ENCODE peak calls at places on chromosomes 2 and 18, in four cellular contexts. One of them, this sample, is unnamed.
A peak's percentile ranks its signal among the peaks of the same experiment; 100 is the strongest.

GRCh38 chr2:48774251-48774650 is 18.7 kb upstream of the LHCGR start:
- DNase-seq in GM12878: no peak
- DNase-seq in H1: no peak
- DNase-seq in K562: no peak
- DNase-seq in this sample: no peak

GRCh38 chr2:171512683-171513082 is 9.6 kb upstream of the CYBRD1 start:
- DNase-seq in GM12878: no peak
- DNase-seq in H1: no peak
- DNase-seq in K562: no peak
- DNase-seq in this sample: no peak

GRCh38 chr2:219611866-219612604 is 14.4 kb downstream of the STK11IP start:
- DNase-seq in GM12878: no peak
- DNase-seq in H1: no peak
- DNase-seq in K562: no peak
- DNase-seq in this sample: no peak

GRCh38 chr2:225512873-225513580 is 113.5 kb downstream of the NYAP2 start:
- DNase-seq in GM12878: no peak
- DNase-seq in H1: no peak
- DNase-seq in K562: no peak
- DNase-seq in this sample: no peak

GRCh38 chr18:48743046-48743445 is 204.2 kb downstream of the CTIF start:
- DNase-seq in GM12878: no peak
- DNase-seq in H1: no peak
- DNase-seq in K562: no peak
- DNase-seq in this sample: no peak

GRCh38 chr2:149375801-149376349 is 45.5 kb downstream of the LYPD6 start:
- DNase-seq in GM12878: no peak
- DNase-seq in H1: no peak
- DNase-seq in K562: no peak
- DNase-seq in this sample: no peak

GRCh38 chr18:79139206-79139605 is 70.0 kb downstream of the ATP9B start:
- DNase-seq in GM12878: no peak
- DNase-seq in H1: no peak
- DNase-seq in K562: no peak
- DNase-seq in this sample: no peak

GRCh38 chr2:102144128-102144527 is 1.6 kb downstream of the IL1R1 start:
- DNase-seq in GM12878: no peak
- DNase-seq in H1: no peak
- DNase-seq in K562: no peak
- DNase-seq in this sample: no peak

GRCh38 chr2:36497570-36498163 is 100.3 kb downstream of the FEZ2 start:
- DNase-seq in GM12878: no peak
- DNase-seq in H1: no peak
- DNase-seq in K562: no peak
- DNase-seq in this sample: no peak

GRCh38 chr2:150474326-150475074 is 13.0 kb downstream of the RND3 start:
- DNase-seq in GM12878: no peak
- DNase-seq in H1: no peak
- DNase-seq in K562: no peak
- DNase-seq in this sample: no peak

GRCh38 chr2:11750422-11750821 is 4.0 kb downstream of the LPIN1 start:
- DNase-seq in GM12878: peak; percentile 70
- DNase-seq in H1: no peak
- DNase-seq in K562: no peak
- DNase-seq in this sample: no peak

GRCh38 chr2:66268756-66269155 is 166.2 kb upstream of the MEIS1 start:
- DNase-seq in GM12878: no peak
- DNase-seq in H1: no peak
- DNase-seq in K562: no peak
- DNase-seq in this sample: no peak

GRCh38 chr2:215713393-215713792 is 277.5 kb upstream of the FN1 start:
- DNase-seq in GM12878: no peak
- DNase-seq in H1: no peak
- DNase-seq in K562: no peak
- DNase-seq in this sample: no peak

GRCh38 chr2:80380767-80381166 is 76.2 kb upstream of the LRRTM1 start:
- DNase-seq in GM12878: no peak
- DNase-seq in H1: no peak
- DNase-seq in K562: no peak
- DNase-seq in this sample: no peak

GRCh38 chr2:5692561-5693287 is 540 bp downstream of the SOX11 start:
- DNase-seq in GM12878: no peak
- DNase-seq in H1: peak; percentile 67
- DNase-seq in K562: no peak
- DNase-seq in this sample: no peak

GRCh38 chr18:63476666-63477065 is at the start of gene SERPINB5:
- DNase-seq in GM12878: no peak
- DNase-seq in H1: no peak
- DNase-seq in K562: no peak
- DNase-seq in this sample: peak; percentile 69

GRCh38 chr2:219223831-219224610 is 5.3 kb upstream of the ABCB6 start:
- DNase-seq in GM12878: no peak
- DNase-seq in H1: no peak
- DNase-seq in K562: no peak
- DNase-seq in this sample: no peak

GRCh38 chr2:12979066-12979465 is 262.3 kb downstream of the TRIB2 start:
- DNase-seq in GM12878: no peak
- DNase-seq in H1: no peak
- DNase-seq in K562: no peak
- DNase-seq in this sample: no peak

GRCh38 chr2:53104263-53104662 is 663.3 kb upstream of the CHAC2 start:
- DNase-seq in GM12878: no peak
- DNase-seq in H1: no peak
- DNase-seq in K562: no peak
- DNase-seq in this sample: peak; percentile 68

GRCh38 chr2:15992457-15993231 is 52.3 kb downstream of the MYCN start:
- DNase-seq in GM12878: no peak
- DNase-seq in H1: no peak
- DNase-seq in K562: no peak
- DNase-seq in this sample: no peak

GRCh38 chr2:56169521-56169920 is 14.3 kb upstream of the CCDC85A start:
- DNase-seq in GM12878: no peak
- DNase-seq in H1: no peak
- DNase-seq in K562: no peak
- DNase-seq in this sample: no peak

GRCh38 chr2:128346291-128346690 is 27.6 kb upstream of the HS6ST1 start:
- DNase-seq in GM12878: no peak
- DNase-seq in H1: no peak
- DNase-seq in K562: no peak
- DNase-seq in this sample: no peak

GRCh38 chr18:39846277-39846676 is 2108.8 kb upstream of the PIK3C3 start:
- DNase-seq in GM12878: no peak
- DNase-seq in H1: no peak
- DNase-seq in K562: no peak
- DNase-seq in this sample: no peak

GRCh38 chr2:241142593-241142992 is 6.7 kb downstream of the PASK start:
- DNase-seq in GM12878: no peak
- DNase-seq in H1: no peak
- DNase-seq in K562: no peak
- DNase-seq in this sample: no peak

GRCh38 chr2:205776139-205776538 is 93.8 kb downstream of the NRP2 start:
- DNase-seq in GM12878: no peak
- DNase-seq in H1: peak; percentile 96
- DNase-seq in K562: peak; percentile 66
- DNase-seq in this sample: peak; percentile 55

GRCh38 chr2:128499367-128500135 is 180.9 kb upstream of the HS6ST1 start:
- DNase-seq in GM12878: no peak
- DNase-seq in H1: peak; percentile 26
- DNase-seq in K562: no peak
- DNase-seq in this sample: no peak

GRCh38 chr2:212863185-212863588 is 288.2 kb downstream of the IKZF2 start:
- DNase-seq in GM12878: peak; percentile 30
- DNase-seq in H1: peak; percentile 56
- DNase-seq in K562: peak; percentile 10
- DNase-seq in this sample: peak; percentile 47

GRCh38 chr18:59990121-59990818 is 90.5 kb downstream of the PMAIP1 start:
- DNase-seq in GM12878: no peak
- DNase-seq in H1: no peak
- DNase-seq in K562: no peak
- DNase-seq in this sample: no peak

GRCh38 chr2:171553236-171553635 is 31.0 kb downstream of the CYBRD1 start:
- DNase-seq in GM12878: no peak
- DNase-seq in H1: no peak
- DNase-seq in K562: no peak
- DNase-seq in this sample: no peak

GRCh38 chr2:241584446-241584845 is 25.9 kb downstream of the BOK start:
- DNase-seq in GM12878: no peak
- DNase-seq in H1: no peak
- DNase-seq in K562: peak; percentile 57
- DNase-seq in this sample: peak; percentile 16

GRCh38 chr18:24741961-24742738 is 281.7 kb downstream of the HRH4 start:
- DNase-seq in GM12878: no peak
- DNase-seq in H1: no peak
- DNase-seq in K562: no peak
- DNase-seq in this sample: no peak

GRCh38 chr18:26960901-26961300 is 95.4 kb upstream of the AQP4 start:
- DNase-seq in GM12878: no peak
- DNase-seq in H1: no peak
- DNase-seq in K562: no peak
- DNase-seq in this sample: no peak

GRCh38 chr2:209936106-209936663 is 66.3 kb upstream of the RPE start:
- DNase-seq in GM12878: no peak
- DNase-seq in H1: no peak
- DNase-seq in K562: no peak
- DNase-seq in this sample: no peak

GRCh38 chr2:136441979-136442378 is 323.4 kb upstream of the THSD7B start:
- DNase-seq in GM12878: no peak
- DNase-seq in H1: no peak
- DNase-seq in K562: no peak
- DNase-seq in this sample: no peak

GRCh38 chr2:136439277-136439676 is 321.3 kb upstream of the CXCR4 start:
- DNase-seq in GM12878: no peak
- DNase-seq in H1: no peak
- DNase-seq in K562: no peak
- DNase-seq in this sample: no peak

GRCh38 chr2:136448986-136449780 is 316.2 kb upstream of the THSD7B start:
- DNase-seq in GM12878: no peak
- DNase-seq in H1: no peak
- DNase-seq in K562: no peak
- DNase-seq in this sample: no peak

GRCh38 chr2:136448435-136448834 is 316.9 kb upstream of the THSD7B start:
- DNase-seq in GM12878: no peak
- DNase-seq in H1: no peak
- DNase-seq in K562: no peak
- DNase-seq in this sample: no peak

GRCh38 chr2:136444323-136444722 is 321.0 kb upstream of the THSD7B start:
- DNase-seq in GM12878: no peak
- DNase-seq in H1: no peak
- DNase-seq in K562: no peak
- DNase-seq in this sample: no peak
- TF ChIP-seq EGR1 in GM12878: no peak
- TF ChIP-seq EGR1 in H1: no peak
- TF ChIP-seq EGR1 in K562: no peak
- TF ChIP-seq EGR1 in this sample: no peak

DNA sequence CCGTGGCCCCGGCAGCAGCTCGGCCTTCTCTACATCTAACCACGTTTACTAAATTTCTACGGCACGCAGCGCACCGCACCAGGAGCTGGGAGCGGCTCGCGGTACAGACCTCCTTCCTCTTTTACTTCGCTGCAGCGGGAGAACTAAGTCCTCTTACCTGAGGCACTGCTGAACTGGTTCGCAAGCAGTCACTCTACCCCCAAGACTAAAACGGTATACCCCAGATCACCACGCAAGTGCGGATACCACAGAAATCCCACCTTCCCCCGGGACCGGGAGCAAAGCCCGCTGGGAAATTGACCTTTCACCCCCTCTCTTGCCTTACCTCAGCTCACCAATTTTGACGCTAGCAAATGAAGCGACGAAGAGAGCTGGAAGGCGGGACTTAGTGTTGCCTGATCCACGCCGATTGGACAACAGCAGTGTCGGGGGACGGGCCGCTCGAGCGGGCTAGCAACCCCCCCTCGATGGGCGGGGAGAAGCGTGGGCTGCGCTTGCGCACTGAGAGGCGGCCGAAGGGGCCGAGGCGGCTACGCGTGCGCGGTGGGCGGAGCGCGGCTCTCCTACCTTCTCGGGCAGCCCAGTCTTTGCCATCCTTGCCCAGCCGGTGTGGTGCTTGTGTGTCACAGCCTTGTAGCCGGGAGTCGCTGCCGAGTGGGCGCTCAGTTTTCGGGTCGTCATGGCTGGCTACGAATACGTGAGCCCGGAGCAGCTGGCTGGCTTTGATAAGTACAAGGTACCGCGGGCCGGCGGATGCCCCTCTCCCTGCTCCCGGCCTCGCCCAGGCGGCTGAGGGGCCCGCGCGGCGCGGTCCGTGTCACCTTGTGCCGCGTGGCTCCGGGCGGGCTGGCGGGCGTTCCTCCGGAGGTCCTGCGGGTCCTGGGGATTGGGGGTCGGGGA is at the start of gene SELENOI:
- DNase-seq in GM12878: peak; percentile 99
- DNase-seq in H1: peak; percentile 100
- DNase-seq in K562: peak; percentile 98
- DNase-seq in this sample: peak; percentile 99
- TF ChIP-seq CTCF in GM12878: no peak
- TF ChIP-seq CTCF in H1: no peak
- TF ChIP-seq CTCF in K562: no peak
- TF ChIP-seq CTCF in this sample: no peak

GRCh38 chr18:58856881-58857280 is 7.8 kb upstream of the ZNF532 start:
- DNase-seq in GM12878: no peak
- DNase-seq in H1: no peak
- DNase-seq in K562: no peak
- DNase-seq in this sample: no peak

GRCh38 chr18:58850784-58851469 is 13.8 kb upstream of the ZNF532 start:
- DNase-seq in GM12878: no peak
- DNase-seq in H1: no peak
- DNase-seq in K562: no peak
- DNase-seq in this sample: no peak

GRCh38 chr18:58851874-58852273 is 12.8 kb upstream of the ZNF532 start:
- DNase-seq in GM12878: no peak
- DNase-seq in H1: no peak
- DNase-seq in K562: no peak
- DNase-seq in this sample: no peak

GRCh38 chr18:58848685-58849084 is 16.0 kb upstream of the ZNF532 start:
- DNase-seq in GM12878: no peak
- DNase-seq in H1: no peak
- DNase-seq in K562: no peak
- DNase-seq in this sample: no peak

GRCh38 chr18:58852629-58853028 is 12.0 kb upstream of the ZNF532 start:
- DNase-seq in GM12878: no peak
- DNase-seq in H1: no peak
- DNase-seq in K562: no peak
- DNase-seq in this sample: no peak
- TF ChIP-seq EGR1 in GM12878: no peak
- TF ChIP-seq EGR1 in H1: no peak
- TF ChIP-seq EGR1 in K562: no peak
- TF ChIP-seq EGR1 in this sample: no peak

DNA sequence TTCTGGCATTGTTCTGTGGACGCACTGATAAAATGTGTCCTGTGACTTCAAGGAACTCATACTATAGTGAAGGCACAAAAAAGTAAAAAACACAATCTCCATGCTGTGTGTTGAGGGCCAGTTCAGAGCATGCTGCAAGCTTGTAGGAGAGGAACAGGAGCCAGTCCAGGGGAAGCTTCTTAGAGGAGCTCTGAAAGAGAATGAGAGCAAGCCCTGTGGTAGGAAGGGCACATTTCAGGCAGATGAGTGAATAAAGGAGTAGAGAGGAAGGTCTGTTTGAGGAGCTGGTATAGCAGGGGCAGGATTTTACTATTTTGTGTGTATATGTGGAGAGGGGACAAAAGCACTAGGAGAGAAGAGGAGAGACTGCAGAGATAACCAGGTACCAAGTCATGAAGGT is 478.3 kb downstream of the ZEB2 start:
- DNase-seq in GM12878: no peak
- DNase-seq in H1: no peak
- DNase-seq in K562: no peak
- DNase-seq in this sample: no peak
- TF ChIP-seq CTCF in GM12878: no peak
- TF ChIP-seq CTCF in H1: no peak
- TF ChIP-seq CTCF in K562: no peak
- TF ChIP-seq CTCF in this sample: no peak

This sample was measured in HCT116.